ENCODE peak calls at places on chromosomes 11 and 22, in five cellular contexts. D, U, C, Z and J are unnamed samples.
A peak's percentile ranks its signal among the peaks of the same experiment; 100 is the strongest.

GRCh38 chr11:124483422-124483821 is 37.9 kb upstream of the OR8B8 start:
- DNase-seq in D (no peak), Z (peak; percentile 1), C (no peak), U (no peak), J (no peak)

GRCh38 chr22:32079110-32080089 is 36.3 kb downstream of the SLC5A1 start:
- DNase-seq in D (peak; percentile 97), U (no peak), Z (no peak), C (peak; percentile 77), J (peak; percentile 86)

GRCh38 chr11:100827934-100828661 is 141.0 kb downstream of the ARHGAP42 start:
- DNase-seq in C (peak; percentile 66), Z (peak; percentile 38), D (no peak), U (peak; percentile 0), J (peak; percentile 68)

GRCh38 chr11:3849297-3849874 is 6.1 kb upstream of the STIM1 start:
- DNase-seq in C (peak; percentile 68), U (peak; percentile 62), Z (peak; percentile 37), D (peak; percentile 49), J (peak; percentile 63)

GRCh38 chr22:49154433-49154832 is 673.2 kb downstream of the BRD1 start:
- DNase-seq in C (no peak), D (no peak), Z (no peak), U (no peak), J (no peak)

GRCh38 chr11:111571829-111572501 is 30.3 kb upstream of the SIK2 start:
- DNase-seq in Z (no peak), U (no peak), C (peak; percentile 20), D (peak; percentile 57), J (no peak)

GRCh38 chr11:44264761-44265160 is 45.2 kb downstream of the ALX4 start:
- DNase-seq in C (no peak), Z (no peak), D (no peak), U (no peak), J (no peak)

GRCh38 chr22:36068776-36069344 is 40.2 kb upstream of the RBFOX2 start:
- DNase-seq in D (no peak), U (no peak), Z (peak; percentile 91), C (no peak), J (no peak)

GRCh38 chr11:115623021-115623451 is 118.8 kb upstream of the CADM1 start:
- DNase-seq in C (peak; percentile 59), D (no peak), Z (no peak), U (no peak), J (peak; percentile 80)